ENCODE peak calls at places on chromosome 7, in eight cellular contexts. J, V, W, H, S, X, Q and I are unnamed samples.

GRCh38 chr7:15400440-15400839 is 161.4 kb downstream of the AGMO start:
- DNase-seq in Q (no peak), J (no peak), S (no peak), W (no peak), V (no peak), H (no peak), X (no peak), I (no peak)

GRCh38 chr7:130961128-130961601 is 227.2 kb upstream of the KLF14 start:
- DNase-seq in H (no peak), X (peak), W (no peak), V (no peak), S (no peak), Q (peak), J (peak), I (no peak)

GRCh38 chr7:158267737-158268435 is 319.7 kb downstream of the PTPRN2 start:
- DNase-seq in J (no peak), Q (no peak), W (no peak), V (no peak), H (no peak), X (no peak), S (no peak), I (no peak)

GRCh38 chr7:76233538-76234281 is 32.0 kb downstream of the SRRM3 start:
- DNase-seq in Q (peak), W (no peak), H (no peak), V (peak), J (no peak), X (no peak), S (no peak), I (no peak)

GRCh38 chr7:91916068-91916440 is 24.6 kb upstream of the AKAP9 start:
- DNase-seq in S (no peak), H (no peak), Q (no peak), X (no peak), J (no peak), V (no peak), W (no peak), I (no peak)

GRCh38 chr7:151039850-151040548 is 8.3 kb upstream of the ASIC3 start:
- DNase-seq in H (no peak), X (no peak), W (no peak), Q (no peak), J (no peak), V (no peak), S (no peak), I (no peak)

GRCh38 chr7:2774280-2774679 is 69.8 kb downstream of the GNA12 start:
- DNase-seq in Q (no peak), W (no peak), H (no peak), S (no peak), J (no peak), V (no peak), X (no peak), I (no peak)

GRCh38 chr7:151819826-151820225 is 57.1 kb downstream of the PRKAG2 start:
- DNase-seq in Q (no peak), S (no peak), J (no peak), V (no peak), W (no peak), X (no peak), H (peak), I (no peak)

GRCh38 chr7:134632937-134633540 is 13.6 kb upstream of the BPGM start:
- DNase-seq in V (peak), Q (peak), H (no peak), J (peak), S (no peak), X (no peak), W (peak), I (peak)

GRCh38 chr7:32100508-32100907 is 30.3 kb upstream of the PDE1C start:
- DNase-seq in H (no peak), Q (no peak), S (no peak), J (no peak), V (no peak), X (no peak), W (no peak), I (no peak)

GRCh38 chr7:91314591-91315323 is 50.5 kb downstream of the FZD1 start:
- DNase-seq in H (no peak), J (no peak), X (no peak), V (no peak), W (no peak), S (no peak), Q (no peak), I (no peak)

GRCh38 chr7:99254390-99254789 is 18.2 kb upstream of the MYH16 start:
- DNase-seq in V (no peak), W (no peak), J (peak), X (no peak), S (no peak), Q (no peak), H (no peak), I (no peak)

GRCh38 chr7:101950450-101951119 is 133.2 kb downstream of the CUX1 start:
- DNase-seq in X (peak), V (peak), J (no peak), Q (peak), H (no peak), S (no peak), W (no peak), I (peak)

GRCh38 chr7:96415293-96415940 is 93.5 kb upstream of the SLC25A13 start:
- DNase-seq in H (no peak), W (peak), S (no peak), V (peak), Q (no peak), X (no peak), J (no peak), I (no peak)

GRCh38 chr7:135855836-135856235 is 107.2 kb upstream of the FAM180A start:
- DNase-seq in H (no peak), W (no peak), J (peak), S (no peak), Q (peak), V (peak), X (peak), I (peak)

GRCh38 chr7:43119371-43120069 is 7.1 kb downstream of the HECW1 start:
- DNase-seq in X (peak), V (peak), Q (peak), S (no peak), W (no peak), H (no peak), J (no peak), I (peak)

GRCh38 chr7:924541-925231 is 29.8 kb downstream of the ADAP1 start:
- DNase-seq in X (no peak), H (peak), J (no peak), V (no peak), Q (peak), S (no peak), W (no peak), I (no peak)

GRCh38 chr7:99498546-99498944 is 1.5 kb downstream of the ZNF394 start:
- DNase-seq in V (no peak), H (no peak), S (no peak), Q (no peak), J (peak), X (no peak), W (no peak), I (no peak)

GRCh38 chr7:124940306-124940705 is 10.7 kb upstream of the POT1 start:
- DNase-seq in V (no peak), H (no peak), S (no peak), X (no peak), W (no peak), J (no peak), Q (peak), I (no peak)

GRCh38 chr7:156560075-156560474 is 80.5 kb upstream of the RNF32 start:
- DNase-seq in Q (no peak), S (no peak), V (peak), J (no peak), X (no peak), W (no peak), H (no peak), I (no peak)

GRCh38 chr7:459584-460373 is 59.9 kb downstream of the PDGFA start:
- DNase-seq in X (no peak), J (no peak), W (no peak), V (no peak), Q (no peak), S (no peak), H (peak), I (no peak)

GRCh38 chr7:158295966-158296797 is 291.4 kb downstream of the PTPRN2 start:
- DNase-seq in H (no peak), V (no peak), X (no peak), S (no peak), J (no peak), W (no peak), Q (no peak), I (no peak)

GRCh38 chr7:2399848-2400587 is 3.4 kb upstream of the CHST12 start:
- DNase-seq in S (no peak), W (no peak), V (no peak), Q (peak), H (no peak), J (peak), X (peak), I (peak)

GRCh38 chr7:131664570-131664969 is 108.1 kb upstream of the PODXL start:
- DNase-seq in Q (no peak), V (no peak), J (no peak), H (no peak), W (no peak), S (no peak), X (no peak), I (no peak)

GRCh38 chr7:134637934-134638719 is 8.5 kb upstream of the BPGM start:
- DNase-seq in V (no peak), S (no peak), J (peak), X (no peak), W (no peak), Q (no peak), H (no peak), I (no peak)

GRCh38 chr7:155972247-155972646 is 160.0 kb upstream of the SHH start:
- DNase-seq in Q (no peak), V (no peak), H (no peak), S (no peak), W (no peak), J (peak), X (no peak), I (no peak)

GRCh38 chr7:28037220-28038010 is 143.2 kb downstream of the JAZF1 start:
- DNase-seq in Q (peak), H (no peak), V (no peak), X (peak), J (peak), W (no peak), S (no peak), I (peak)

GRCh38 chr7:43265139-43265538 is 152.7 kb downstream of the HECW1 start:
- DNase-seq in X (no peak), V (no peak), J (no peak), Q (no peak), S (no peak), W (no peak), H (no peak), I (no peak)

GRCh38 chr7:45203947-45204445 is 46.4 kb downstream of the RAMP3 start:
- DNase-seq in W (no peak), Q (peak), V (no peak), J (peak), X (no peak), S (no peak), H (no peak), I (peak)

GRCh38 chr7:128217972-128218652 is 23.0 kb upstream of the LEP start:
- DNase-seq in X (no peak), W (no peak), S (no peak), H (no peak), Q (no peak), J (no peak), V (peak), I (no peak)

GRCh38 chr7:63521-64021 is 128.8 kb upstream of the FAM20C start:
- DNase-seq in W (no peak), X (no peak), J (no peak), Q (no peak), S (no peak), H (peak), V (no peak), I (no peak)

GRCh38 chr7:157685430-157686284 is 348.9 kb downstream of the DNAJB6 start:
- DNase-seq in J (no peak), W (peak), S (peak), H (peak), V (no peak), X (no peak), Q (no peak), I (no peak)

GRCh38 chr7:155298288-155298833 is 683 bp downstream of the INSIG1 start:
- DNase-seq in X (no peak), Q (no peak), J (no peak), W (peak), V (peak), S (no peak), H (no peak), I (no peak)

GRCh38 chr7:132390705-132391104 is 185.6 kb downstream of the PLXNA4 start:
- DNase-seq in X (peak), H (no peak), Q (peak), S (no peak), W (no peak), J (no peak), V (no peak), I (peak)

GRCh38 chr7:134726581-134726980 is 52.9 kb upstream of the CALD1 start:
- DNase-seq in X (no peak), S (no peak), J (no peak), Q (peak), H (no peak), V (no peak), W (no peak), I (no peak)

GRCh38 chr7:46145412-46145811 is 224.3 kb upstream of the IGFBP3 start:
- DNase-seq in H (no peak), W (no peak), Q (peak), J (peak), X (peak), V (peak), S (no peak), I (peak)

GRCh38 chr7:73707045-73707631 is 12.3 kb downstream of the STX1A start:
- DNase-seq in V (peak), S (no peak), H (no peak), X (no peak), W (no peak), J (no peak), Q (no peak), I (no peak)

GRCh38 chr7:91264924-91265681 is 870 bp downstream of the FZD1 start:
- DNase-seq in X (peak), Q (peak), V (peak), W (peak), J (peak), S (peak), H (peak), I (peak)

GRCh38 chr7:112708236-112708635 is 82.0 kb downstream of the TMEM168 start:
- DNase-seq in S (no peak), Q (no peak), H (no peak), V (peak), W (no peak), X (no peak), J (no peak), I (no peak)
- TF ChIP-seq CTCF in S (no peak), Q (no peak), H (no peak), V (peak), W (no peak), X (no peak), J (no peak), I (no peak)

GRCh38 chr7:22588396-22588795 is 88.4 kb upstream of the STEAP1B start:
- DNase-seq in J (no peak), S (no peak), Q (peak), V (no peak), W (no peak), X (no peak), H (no peak), I (no peak)

GRCh38 chr7:22584179-22584578 is 84.2 kb upstream of the STEAP1B start:
- DNase-seq in H (no peak), Q (no peak), X (no peak), V (no peak), J (no peak), W (no peak), S (no peak), I (no peak)

GRCh38 chr7:22587322-22587721 is 87.3 kb upstream of the STEAP1B start:
- DNase-seq in S (no peak), V (no peak), H (no peak), J (no peak), W (no peak), X (no peak), Q (peak), I (no peak)

GRCh38 chr7:22586101-22586805 is 86.3 kb upstream of the STEAP1B start:
- DNase-seq in J (no peak), S (no peak), H (no peak), Q (peak), X (no peak), V (no peak), W (no peak), I (no peak)

DNA sequence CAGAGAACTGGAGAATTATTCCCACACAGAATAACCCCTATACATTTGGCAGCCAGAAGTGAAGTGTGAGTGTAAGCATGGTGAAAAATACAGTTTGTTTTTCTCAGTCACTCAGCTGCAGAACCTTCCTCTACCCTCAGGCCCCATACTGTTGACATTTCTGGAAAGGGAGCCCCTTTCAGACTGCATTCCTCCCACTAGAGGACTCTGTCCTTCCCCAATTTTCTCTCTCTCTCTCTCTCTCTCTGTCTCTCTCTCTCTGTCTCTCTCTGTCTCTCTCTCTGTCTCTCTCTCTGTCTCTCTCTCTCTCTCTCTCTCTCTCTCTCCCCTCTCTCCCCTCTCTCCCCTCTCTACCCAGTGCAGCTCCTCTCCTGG is 86.8 kb upstream of the STEAP1B start:
- DNase-seq in X (no peak), W (no peak), V (peak), Q (peak), J (peak), H (no peak), S (no peak), I (peak)
- TF ChIP-seq CTCF in X (peak), W (no peak), V (peak), Q (peak), J (peak), H (peak), S (peak), I (peak)

GRCh38 chr7:108109216-108109908 is 20.8 kb downstream of the LAMB4 start:
- DNase-seq in J (no peak), H (no peak), X (no peak), Q (peak), W (no peak), V (peak), S (no peak), I (no peak)
- TF ChIP-seq CTCF in J (peak), H (peak), X (peak), Q (peak), W (peak), V (peak), S (peak), I (peak)

DNA sequence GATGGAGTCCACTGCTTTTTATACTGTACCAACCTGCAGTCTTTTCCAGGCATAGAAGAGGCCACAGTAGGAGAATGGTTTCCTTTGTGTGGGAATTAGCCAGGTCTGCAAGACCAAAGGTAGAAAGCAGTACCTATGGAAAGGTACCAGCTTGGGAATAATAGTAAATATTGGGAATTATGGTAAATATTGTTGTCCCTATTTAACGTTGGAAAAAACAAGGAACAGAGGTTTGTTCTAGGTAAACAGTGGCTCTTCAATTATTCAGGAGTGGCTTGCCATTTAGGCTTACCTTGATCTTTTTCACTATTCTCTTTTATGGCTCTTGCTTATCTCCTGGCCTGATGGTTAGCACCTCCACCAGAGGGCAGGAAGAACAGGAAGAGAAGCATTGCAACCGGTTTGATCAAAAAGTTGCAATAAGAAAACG is 43.9 kb upstream of the GSAP start:
- DNase-seq in S (no peak), Q (no peak), X (no peak), W (no peak), V (peak), H (no peak), J (no peak), I (no peak)
- TF ChIP-seq CTCF in S (no peak), Q (peak), X (peak), W (no peak), V (peak), H (no peak), J (no peak), I (peak)

DNA sequence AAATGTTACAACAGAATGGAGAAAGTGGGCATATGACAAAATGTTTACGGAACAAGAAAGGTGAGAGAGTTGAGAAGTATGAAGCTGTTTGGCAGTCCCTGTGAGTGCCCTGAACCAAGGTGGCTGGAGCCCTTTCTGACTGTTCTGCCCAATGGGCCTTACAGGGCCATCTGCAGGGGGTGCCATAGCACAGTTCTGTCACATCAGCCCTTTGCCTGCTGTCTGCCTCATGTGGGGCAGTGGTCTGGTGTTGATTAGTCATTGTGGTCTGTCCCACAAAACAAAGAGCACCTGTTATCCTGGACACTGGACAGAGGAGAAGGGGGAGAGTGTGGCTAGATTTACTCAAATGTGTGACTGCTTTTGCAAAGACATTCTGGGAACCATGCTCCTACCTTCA is 51.5 kb upstream of the OSBPL3 start:
- DNase-seq in H (no peak), J (peak), X (peak), W (no peak), S (no peak), Q (no peak), V (peak), I (no peak)
- TF ChIP-seq CTCF in H (no peak), J (no peak), X (peak), W (no peak), S (no peak), Q (no peak), V (peak), I (peak)

GRCh38 chr7:94908204-94909022 is 1.0 kb downstream of the PPP1R9A start:
- DNase-seq in J (no peak), Q (peak), H (no peak), W (peak), S (peak), V (peak), X (peak), I (no peak)

GRCh38 chr7:94909023-94909466 is 1.7 kb downstream of the PPP1R9A start:
- DNase-seq in H (no peak), S (no peak), Q (no peak), W (peak), V (no peak), J (no peak), X (no peak), I (no peak)

GRCh38 chr7:94907026-94907419 is 371 bp upstream of the PPP1R9A start:
- DNase-seq in X (no peak), H (no peak), Q (no peak), V (peak), S (no peak), J (no peak), W (no peak), I (no peak)

GRCh38 chr7:94906035-94906796 is 1.2 kb upstream of the PPP1R9A start:
- DNase-seq in H (no peak), J (no peak), W (no peak), V (no peak), S (no peak), X (no peak), Q (no peak), I (no peak)

DNA sequence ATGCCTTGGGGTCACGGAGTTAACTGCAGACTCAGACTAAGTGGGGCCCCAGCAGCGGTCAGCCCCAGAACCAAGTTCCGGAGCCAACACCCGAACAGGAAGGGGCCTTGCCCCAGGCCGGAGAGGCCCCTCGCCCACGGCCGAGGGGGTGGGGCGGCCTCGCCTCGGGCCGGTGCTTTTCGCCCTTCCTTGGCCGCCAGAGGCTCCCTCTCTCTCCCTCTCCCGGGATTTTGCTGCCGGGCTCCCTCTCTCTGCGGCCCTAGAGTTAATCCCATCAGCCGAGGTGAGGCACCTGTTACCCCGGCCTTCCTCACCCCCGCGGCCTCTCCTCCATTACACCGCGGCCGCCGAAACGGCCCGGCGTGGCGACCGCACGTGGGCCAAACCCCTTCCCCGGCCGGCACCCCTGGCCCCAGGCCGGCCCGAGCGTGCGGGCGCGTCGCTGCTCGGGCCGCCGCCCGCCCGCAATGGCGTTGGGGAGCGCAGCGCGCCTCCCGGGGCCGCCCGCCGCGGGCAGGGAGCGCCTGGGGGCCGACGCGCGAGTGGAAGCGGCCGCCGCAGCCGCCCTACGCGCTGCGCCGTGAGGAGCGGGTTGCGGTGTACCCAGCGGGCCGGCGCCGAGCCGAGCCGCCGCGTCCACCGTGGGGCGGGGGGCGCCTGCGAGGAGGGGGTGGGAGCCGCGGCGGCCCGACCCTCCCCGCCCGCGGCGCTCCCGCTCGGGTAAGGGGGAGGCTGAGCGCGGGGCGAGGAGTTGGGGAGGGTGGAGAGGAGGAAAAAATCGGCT is at the start of gene PPP1R9A:
- DNase-seq in X (no peak), H (no peak), W (peak), S (peak), J (no peak), V (peak), Q (no peak), I (no peak)
- TF ChIP-seq CTCF in X (peak), H (peak), W (no peak), S (peak), J (no peak), V (peak), Q (peak), I (no peak)